ENCODE peak calls at places on chromosomes 12 and 14, in seven cellular contexts. H is Karpas-422, M is GM04504, I is MG63, E is D341Med, R is neural progenitor cell, F is NCI-H1092. L is an unnamed sample.

GRCh38 chr12:62259311-62259992 is 752 bp upstream of the USP15 start:
- DNase-seq in F (peak), R (no peak), I (no peak), H (peak), M (no peak), E (no peak), L (no peak)

GRCh38 chr12:46926536-46926935 is 100.7 kb upstream of the SLC38A4 start:
- DNase-seq in H (no peak), R (no peak), M (no peak), I (no peak), F (no peak), E (no peak), L (no peak)

GRCh38 chr12:119179335-119180021 is 747 bp downstream of the HSPB8 start:
- DNase-seq in M (peak), H (no peak), F (no peak), E (no peak), R (peak), I (peak), L (no peak)

GRCh38 chr12:133165776-133166175 is 15.5 kb upstream of the ZNF268 start:
- DNase-seq in R (no peak), I (no peak), H (no peak), M (no peak), E (no peak), F (no peak), L (no peak)

GRCh38 chr12:126286203-126286602 is 1221.0 kb downstream of the AACS start:
- DNase-seq in R (no peak), E (no peak), M (no peak), H (no peak), F (no peak), I (no peak), L (no peak)

GRCh38 chr12:69903548-69903947 is 78.5 kb downstream of the MYRFL start:
- DNase-seq in M (no peak), F (no peak), E (no peak), R (no peak), I (no peak), H (peak), L (peak)

GRCh38 chr12:11652351-11653040 is 3.0 kb downstream of the ETV6 start:
- DNase-seq in R (peak), F (no peak), I (peak), M (no peak), E (no peak), H (no peak), L (peak)

GRCh38 chr12:25796523-25797000 is 161.9 kb upstream of the RASSF8 start:
- DNase-seq in M (no peak), H (no peak), I (no peak), F (no peak), E (no peak), R (no peak), L (no peak)

GRCh38 chr14:32507029-32507984 is 178.2 kb downstream of the AKAP6 start:
- DNase-seq in H (no peak), M (peak), R (no peak), E (no peak), I (peak), F (no peak), L (no peak)

GRCh38 chr14:77498120-77498979 is at the start of gene ISM2:
- DNase-seq in M (no peak), F (peak), E (peak), R (peak), I (peak), H (peak), L (peak)

GRCh38 chr12:58030566-58031279 is 89.4 kb downstream of the ATP23 start:
- DNase-seq in M (peak), F (no peak), E (no peak), I (peak), R (no peak), H (no peak), L (no peak)

GRCh38 chr12:120397827-120398563 is 29.0 kb upstream of the MSI1 start:
- DNase-seq in H (no peak), I (no peak), R (peak), E (no peak), M (no peak), F (no peak), L (peak)

GRCh38 chr14:52834440-52834842 is 43.0 kb upstream of the GNPNAT1 start:
- DNase-seq in F (no peak), R (no peak), E (no peak), M (peak), I (no peak), H (no peak), L (no peak)

GRCh38 chr12:70854871-70855578 is 65.5 kb downstream of the PTPRR start:
- DNase-seq in F (no peak), I (no peak), H (no peak), R (no peak), E (no peak), M (no peak), L (no peak)

GRCh38 chr12:64810831-64811230 is 13.6 kb upstream of the TBC1D30 start:
- DNase-seq in H (no peak), F (no peak), I (peak), M (no peak), R (no peak), E (no peak), L (no peak)

GRCh38 chr14:69852897-69853296 is 26.3 kb upstream of the SMOC1 start:
- DNase-seq in M (no peak), F (no peak), I (no peak), E (no peak), R (no peak), H (no peak), L (peak)

GRCh38 chr12:51240971-51241370 is 2.3 kb downstream of the DAZAP2 start:
- DNase-seq in F (no peak), R (no peak), E (no peak), H (no peak), M (no peak), I (no peak), L (no peak)

GRCh38 chr14:56185991-56186390 is 67.8 kb downstream of the PELI2 start:
- DNase-seq in R (no peak), F (peak), I (no peak), H (no peak), M (no peak), E (peak), L (no peak)

GRCh38 chr12:114400925-114401324 is 5.0 kb downstream of the TBX5 start:
- DNase-seq in H (no peak), R (peak), E (no peak), I (no peak), M (no peak), F (no peak), L (peak)

GRCh38 chr14:38233218-38233617 is 22.7 kb downstream of the CLEC14A start:
- DNase-seq in H (no peak), I (no peak), F (no peak), M (no peak), R (no peak), E (no peak), L (no peak)

GRCh38 chr12:103821773-103822172 is 19.3 kb downstream of the NT5DC3 start:
- DNase-seq in M (no peak), I (no peak), R (no peak), H (no peak), E (no peak), F (no peak), L (no peak)

GRCh38 chr12:83641789-83642188 is 955.1 kb downstream of the TMTC2 start:
- DNase-seq in E (no peak), I (no peak), R (no peak), H (no peak), M (no peak), F (no peak), L (no peak)

GRCh38 chr14:21257395-21258193 is 11.6 kb downstream of the HNRNPC start:
- DNase-seq in F (no peak), E (no peak), H (no peak), R (no peak), M (no peak), I (no peak), L (no peak)

GRCh38 chr14:35287481-35288013 is 4.6 kb upstream of the PSMA6 start:
- DNase-seq in F (no peak), E (no peak), I (peak), M (no peak), R (no peak), H (peak), L (no peak)

GRCh38 chr14:59997496-59997895 is 77.6 kb downstream of the LRRC9 start:
- DNase-seq in F (no peak), M (no peak), H (no peak), R (no peak), E (no peak), I (no peak), L (no peak)

GRCh38 chr12:25970916-25971674 is 12.6 kb downstream of the RASSF8 start:
- DNase-seq in E (no peak), H (no peak), R (no peak), F (no peak), I (peak), M (no peak), L (no peak)

GRCh38 chr12:55637467-55637866 is 775 bp downstream of the OR10P1 start:
- DNase-seq in M (no peak), E (no peak), H (no peak), F (no peak), R (no peak), I (no peak), L (no peak)

GRCh38 chr14:35835208-35835982 is 9.3 kb downstream of the BRMS1L start:
- DNase-seq in E (no peak), H (no peak), R (no peak), M (no peak), F (no peak), I (no peak), L (no peak)

GRCh38 chr12:131826064-131826928 is 1.9 kb upstream of the MMP17 start:
- DNase-seq in R (no peak), F (no peak), I (no peak), H (no peak), E (no peak), M (no peak), L (peak)

GRCh38 chr12:52703878-52704277 is 554 bp upstream of the KRT77 start:
- DNase-seq in F (no peak), E (no peak), I (no peak), H (no peak), M (no peak), R (no peak), L (no peak)

GRCh38 chr14:102731101-102731870 is 46.0 kb upstream of the TRAF3 start:
- DNase-seq in E (no peak), M (no peak), I (no peak), H (no peak), R (no peak), F (no peak), L (no peak)

GRCh38 chr14:89340200-89340667 is 76.8 kb downstream of the FOXN3 start:
- DNase-seq in R (no peak), I (no peak), M (no peak), H (no peak), F (no peak), E (no peak), L (no peak)

GRCh38 chr14:30195946-30196345 is 268.3 kb upstream of the PRKD1 start:
- DNase-seq in M (no peak), F (no peak), H (no peak), E (no peak), R (no peak), I (no peak), L (no peak)

GRCh38 chr14:75832621-75833297 is 149.0 kb downstream of the TGFB3 start:
- DNase-seq in E (no peak), M (no peak), F (no peak), I (peak), H (no peak), R (no peak), L (no peak)

GRCh38 chr14:69863083-69863482 is 16.1 kb upstream of the SMOC1 start:
- DNase-seq in E (no peak), F (no peak), H (no peak), R (no peak), M (no peak), I (no peak), L (no peak)

GRCh38 chr12:99746538-99746937 is 99.0 kb downstream of the GARIN6 start:
- DNase-seq in I (no peak), R (peak), H (peak), F (no peak), M (no peak), E (no peak), L (no peak)

GRCh38 chr12:13102481-13103195 is 829 bp downstream of the GSG1 start:
- DNase-seq in I (no peak), M (no peak), E (no peak), H (no peak), R (no peak), F (no peak), L (peak)

GRCh38 chr12:105910030-105910429 is 228.7 kb downstream of the NUAK1 start:
- DNase-seq in R (no peak), F (no peak), I (peak), E (no peak), H (no peak), M (no peak), L (no peak)

GRCh38 chr14:34614638-34615037 is 15.3 kb downstream of the SNX6 start:
- DNase-seq in F (no peak), I (no peak), H (no peak), R (no peak), E (no peak), M (no peak), L (no peak)

L was measured in retina.